ENCODE peak calls at places on chromosome 12, in nine cellular contexts. D, A, J, Z, Q, K, L, B and U are unnamed samples.
A peak's percentile ranks its signal among the peaks of the same experiment; 100 is the strongest.

GRCh38 chr12:93152617-93153016 is 223.5 kb upstream of the EEA1 start:
- DNase-seq in D (no peak), A (no peak), J (no peak), Z (no peak), Q (no peak), K (no peak), L (no peak), B (no peak), U (no peak)

GRCh38 chr12:90460681-90461080 is 494.3 kb downstream of the CCER1 start:
- DNase-seq in D (peak; percentile 27), A (no peak), J (no peak), Z (no peak), Q (no peak), K (no peak), L (no peak), B (no peak), U (no peak)

GRCh38 chr12:95884998-95885397 is 26.2 kb downstream of the SNRPF start:
- DNase-seq in D (peak; percentile 13), A (no peak), J (no peak), Z (no peak), Q (no peak), K (no peak), L (no peak), B (no peak), U (no peak)

GRCh38 chr12:42129595-42130204 is 15.0 kb downstream of the GXYLT1 start:
- DNase-seq in D (peak; percentile 83), A (peak; percentile 42), J (no peak), Z (no peak), Q (no peak), K (peak; percentile 81), L (no peak), B (no peak), U (peak; percentile 48)

GRCh38 chr12:10722502-10722904 is 620 bp downstream of the YBX3 start:
- DNase-seq in D (peak; percentile 86), A (peak; percentile 57), J (peak; percentile 46), Z (peak; percentile 8), Q (no peak), K (no peak), L (no peak), B (peak; percentile 9), U (peak; percentile 47)

GRCh38 chr12:124680863-124681778 is 113.7 kb upstream of the NCOR2 start:
- DNase-seq in D (peak; percentile 96), A (peak; percentile 66), J (no peak), Z (no peak), Q (no peak), K (peak; percentile 97), L (no peak), B (no peak), U (no peak)

GRCh38 chr12:27965966-27966365 is 6.6 kb downstream of the PTHLH start:
- DNase-seq in D (peak; percentile 77), A (no peak), J (no peak), Z (no peak), Q (no peak), K (peak; percentile 71), L (no peak), B (no peak), U (no peak)

GRCh38 chr12:76270657-76271358 is 77.4 kb downstream of the BBS10 start:
- DNase-seq in D (peak; percentile 74), A (no peak), J (no peak), Z (no peak), Q (no peak), K (no peak), L (no peak), B (no peak), U (no peak)

GRCh38 chr12:58919271-58920101 is 818 bp downstream of the LRIG3 start:
- DNase-seq in D (peak; percentile 52), A (peak; percentile 22), J (no peak), Z (no peak), Q (no peak), K (peak; percentile 56), L (no peak), B (no peak), U (peak; percentile 61)

GRCh38 chr12:4579305-4580097 is 17.5 kb downstream of the DYRK4 start:
- DNase-seq in D (peak; percentile 49), A (peak; percentile 23), J (no peak), Z (no peak), Q (no peak), K (peak; percentile 32), L (no peak), B (peak; percentile 25), U (peak; percentile 51)

GRCh38 chr12:94074970-94075695 is 73.2 kb upstream of the PLXNC1 start:
- DNase-seq in D (peak; percentile 90), A (peak; percentile 80), J (no peak), Z (no peak), Q (no peak), K (peak; percentile 81), L (no peak), B (no peak), U (peak; percentile 61)

GRCh38 chr12:47839214-47839613 is 19.5 kb upstream of the HDAC7 start:
- DNase-seq in D (no peak), A (no peak), J (no peak), Z (no peak), Q (no peak), K (no peak), L (no peak), B (no peak), U (no peak)

GRCh38 chr12:86914716-86915115 is 658.5 kb upstream of the MGAT4C start:
- DNase-seq in D (peak; percentile 16), A (peak; percentile 42), J (no peak), Z (no peak), Q (no peak), K (peak; percentile 42), L (no peak), B (no peak), U (no peak)

GRCh38 chr12:182381-182883 is 31.5 kb downstream of the SLC6A12 start:
- DNase-seq in D (peak; percentile 89), A (no peak), J (no peak), Z (no peak), Q (no peak), K (peak; percentile 76), L (no peak), B (no peak), U (no peak)

GRCh38 chr12:123059501-123059900 is 79.0 kb downstream of the ARL6IP4 start:
- DNase-seq in D (peak; percentile 63), A (no peak), J (no peak), Z (no peak), Q (no peak), K (no peak), L (no peak), B (no peak), U (no peak)